ENCODE peak calls at places on chromosomes 2 and 18, in six cellular contexts. One of them, this sample, is unnamed.

GRCh38 chr2:117771969-117772630 is 42.4 kb upstream of the DDX18 start:
- DNase-seq in cardiac muscle cell: peak; percentile 29
- DNase-seq in astrocyte of the spinal cord: peak; percentile 38
- DNase-seq in GM13976: no peak
- DNase-seq in RWPE1: peak; percentile 19
- DNase-seq in adrenal gland: no peak
- DNase-seq in this sample: peak; percentile 15

GRCh38 chr2:37011126-37011525 is 44.8 kb upstream of the STRN start:
- DNase-seq in cardiac muscle cell: no peak
- DNase-seq in GM13976: no peak
- DNase-seq in astrocyte of the spinal cord: no peak
- DNase-seq in RWPE1: no peak
- DNase-seq in adrenal gland: no peak
- DNase-seq in this sample: no peak

GRCh38 chr2:201607568-201607967 is 35.7 kb downstream of the TMEM237 start:
- DNase-seq in cardiac muscle cell: no peak
- DNase-seq in GM13976: no peak
- DNase-seq in astrocyte of the spinal cord: no peak
- DNase-seq in RWPE1: no peak
- DNase-seq in adrenal gland: no peak
- DNase-seq in this sample: no peak

GRCh38 chr2:11310212-11310611 is 34.2 kb downstream of the ROCK2 start:
- DNase-seq in cardiac muscle cell: peak; percentile 47
- DNase-seq in astrocyte of the spinal cord: no peak
- DNase-seq in RWPE1: no peak
- DNase-seq in adrenal gland: no peak
- DNase-seq in GM13976: no peak
- DNase-seq in this sample: no peak

GRCh38 chr2:160942505-160943125 is 217.6 kb upstream of the TANK start:
- DNase-seq in adrenal gland: no peak
- DNase-seq in GM13976: no peak
- DNase-seq in cardiac muscle cell: no peak
- DNase-seq in astrocyte of the spinal cord: no peak
- DNase-seq in RWPE1: no peak
- DNase-seq in this sample: no peak

GRCh38 chr2:65186872-65187851 is 40.5 kb upstream of the ACTR2 start:
- DNase-seq in adrenal gland: peak; percentile 69
- DNase-seq in GM13976: peak; percentile 86
- DNase-seq in RWPE1: peak; percentile 75
- DNase-seq in astrocyte of the spinal cord: peak; percentile 79
- DNase-seq in cardiac muscle cell: peak; percentile 88
- DNase-seq in this sample: peak; percentile 86

GRCh38 chr2:88642278-88642677 is 15.0 kb upstream of the EIF2AK3 start:
- DNase-seq in adrenal gland: no peak
- DNase-seq in RWPE1: no peak
- DNase-seq in astrocyte of the spinal cord: no peak
- DNase-seq in GM13976: no peak
- DNase-seq in cardiac muscle cell: no peak
- DNase-seq in this sample: no peak

GRCh38 chr2:208726242-208726641 is 319.6 kb downstream of the PTH2R start:
- DNase-seq in adrenal gland: no peak
- DNase-seq in RWPE1: no peak
- DNase-seq in GM13976: no peak
- DNase-seq in astrocyte of the spinal cord: no peak
- DNase-seq in cardiac muscle cell: no peak
- DNase-seq in this sample: no peak

GRCh38 chr2:60054571-60055340 is 498.7 kb downstream of the BCL11A start:
- DNase-seq in RWPE1: no peak
- DNase-seq in adrenal gland: no peak
- DNase-seq in cardiac muscle cell: no peak
- DNase-seq in astrocyte of the spinal cord: no peak
- DNase-seq in GM13976: no peak
- DNase-seq in this sample: no peak

GRCh38 chr2:60567919-60568874 is 14.7 kb upstream of the BCL11A start:
- DNase-seq in RWPE1: no peak
- DNase-seq in astrocyte of the spinal cord: no peak
- DNase-seq in cardiac muscle cell: no peak
- DNase-seq in GM13976: no peak
- DNase-seq in adrenal gland: no peak
- DNase-seq in this sample: no peak

GRCh38 chr2:239949537-239949936 is 75.6 kb downstream of the NDUFA10 start:
- DNase-seq in RWPE1: no peak
- DNase-seq in GM13976: no peak
- DNase-seq in adrenal gland: no peak
- DNase-seq in cardiac muscle cell: no peak
- DNase-seq in astrocyte of the spinal cord: no peak
- DNase-seq in this sample: no peak

GRCh38 chr2:162333968-162334367 is 10.0 kb upstream of the GCA start:
- DNase-seq in cardiac muscle cell: peak; percentile 40
- DNase-seq in GM13976: no peak
- DNase-seq in adrenal gland: no peak
- DNase-seq in RWPE1: peak; percentile 16
- DNase-seq in astrocyte of the spinal cord: no peak
- DNase-seq in this sample: no peak

GRCh38 chr2:48844418-48845155 is 89.1 kb upstream of the LHCGR start:
- DNase-seq in RWPE1: peak; percentile 31
- DNase-seq in astrocyte of the spinal cord: peak; percentile 57
- DNase-seq in adrenal gland: no peak
- DNase-seq in GM13976: no peak
- DNase-seq in cardiac muscle cell: peak; percentile 73
- DNase-seq in this sample: no peak

GRCh38 chr2:9174771-9175441 is 31.7 kb upstream of the ASAP2 start:
- DNase-seq in astrocyte of the spinal cord: peak; percentile 84
- DNase-seq in RWPE1: peak; percentile 50
- DNase-seq in cardiac muscle cell: peak; percentile 47
- DNase-seq in GM13976: no peak
- DNase-seq in adrenal gland: no peak
- DNase-seq in this sample: no peak

GRCh38 chr18:62586148-62586774 is 63.4 kb downstream of the ZCCHC2 start:
- DNase-seq in adrenal gland: peak; percentile 73
- DNase-seq in RWPE1: peak; percentile 72
- DNase-seq in astrocyte of the spinal cord: peak; percentile 71
- DNase-seq in cardiac muscle cell: peak; percentile 85
- DNase-seq in GM13976: peak; percentile 88
- DNase-seq in this sample: peak; percentile 86

GRCh38 chr2:128288781-128289180 is 29.9 kb downstream of the HS6ST1 start:
- DNase-seq in astrocyte of the spinal cord: no peak
- DNase-seq in GM13976: no peak
- DNase-seq in cardiac muscle cell: no peak
- DNase-seq in RWPE1: no peak
- DNase-seq in adrenal gland: no peak
- DNase-seq in this sample: no peak

GRCh38 chr2:154709215-154709614 is 10.7 kb downstream of the KCNJ3 start:
- DNase-seq in cardiac muscle cell: no peak
- DNase-seq in astrocyte of the spinal cord: no peak
- DNase-seq in adrenal gland: no peak
- DNase-seq in GM13976: no peak
- DNase-seq in RWPE1: no peak
- DNase-seq in this sample: no peak

GRCh38 chr2:21165350-21165749 is 41.6 kb downstream of the TDRD15 start:
- DNase-seq in astrocyte of the spinal cord: peak; percentile 1
- DNase-seq in cardiac muscle cell: peak; percentile 1
- DNase-seq in adrenal gland: no peak
- DNase-seq in RWPE1: no peak
- DNase-seq in GM13976: no peak
- DNase-seq in this sample: no peak

GRCh38 chr18:10289265-10289664 is 165.2 kb upstream of the APCDD1 start:
- DNase-seq in GM13976: no peak
- DNase-seq in astrocyte of the spinal cord: no peak
- DNase-seq in cardiac muscle cell: no peak
- DNase-seq in adrenal gland: no peak
- DNase-seq in RWPE1: no peak
- DNase-seq in this sample: no peak

GRCh38 chr2:9554841-9555337 is 741 bp downstream of the ADAM17 start:
- DNase-seq in astrocyte of the spinal cord: peak; percentile 81
- DNase-seq in adrenal gland: no peak
- DNase-seq in GM13976: no peak
- DNase-seq in cardiac muscle cell: peak; percentile 94
- DNase-seq in RWPE1: no peak
- DNase-seq in this sample: no peak

GRCh38 chr2:30990736-30991135 is 147.5 kb downstream of the GALNT14 start:
- DNase-seq in cardiac muscle cell: no peak
- DNase-seq in adrenal gland: no peak
- DNase-seq in RWPE1: no peak
- DNase-seq in astrocyte of the spinal cord: no peak
- DNase-seq in GM13976: no peak
- DNase-seq in this sample: no peak

GRCh38 chr2:241507430-241508239 is 749 bp downstream of the STK25 start:
- DNase-seq in cardiac muscle cell: peak; percentile 37
- DNase-seq in GM13976: peak; percentile 63
- DNase-seq in adrenal gland: peak; percentile 56
- DNase-seq in RWPE1: peak; percentile 57
- DNase-seq in astrocyte of the spinal cord: peak; percentile 35
- DNase-seq in this sample: peak; percentile 66

GRCh38 chr2:71930073-71930681 is 217.5 kb downstream of the CYP26B1 start:
- DNase-seq in RWPE1: no peak
- DNase-seq in cardiac muscle cell: no peak
- DNase-seq in astrocyte of the spinal cord: no peak
- DNase-seq in adrenal gland: no peak
- DNase-seq in GM13976: no peak
- DNase-seq in this sample: peak; percentile 7

GRCh38 chr2:68799138-68799537 is 64.5 kb downstream of the ARHGAP25 start:
- DNase-seq in GM13976: no peak
- DNase-seq in cardiac muscle cell: no peak
- DNase-seq in adrenal gland: no peak
- DNase-seq in RWPE1: peak; percentile 10
- DNase-seq in astrocyte of the spinal cord: no peak
- DNase-seq in this sample: no peak

GRCh38 chr2:226652388-226652787 is 147.2 kb downstream of the IRS1 start:
- DNase-seq in adrenal gland: no peak
- DNase-seq in GM13976: no peak
- DNase-seq in RWPE1: peak; percentile 81
- DNase-seq in astrocyte of the spinal cord: peak; percentile 99
- DNase-seq in cardiac muscle cell: peak; percentile 87
- DNase-seq in this sample: no peak

GRCh38 chr18:6078877-6079276 is 183.6 kb upstream of the TMEM200C start:
- DNase-seq in GM13976: no peak
- DNase-seq in adrenal gland: no peak
- DNase-seq in cardiac muscle cell: no peak
- DNase-seq in astrocyte of the spinal cord: no peak
- DNase-seq in RWPE1: no peak
- DNase-seq in this sample: no peak

GRCh38 chr18:69647695-69648094 is 247.0 kb downstream of the DOK6 start:
- DNase-seq in adrenal gland: no peak
- DNase-seq in GM13976: no peak
- DNase-seq in cardiac muscle cell: no peak
- DNase-seq in astrocyte of the spinal cord: no peak
- DNase-seq in RWPE1: no peak
- DNase-seq in this sample: no peak

GRCh38 chr2:102502576-102502975 is 29.6 kb downstream of the SLC9A4 start:
- DNase-seq in astrocyte of the spinal cord: no peak
- DNase-seq in cardiac muscle cell: no peak
- DNase-seq in RWPE1: no peak
- DNase-seq in GM13976: no peak
- DNase-seq in adrenal gland: no peak
- DNase-seq in this sample: no peak

GRCh38 chr2:26298638-26299393 is 47.1 kb upstream of the SELENOI start:
- DNase-seq in cardiac muscle cell: peak; percentile 62
- DNase-seq in adrenal gland: peak; percentile 41
- DNase-seq in RWPE1: peak; percentile 37
- DNase-seq in GM13976: no peak
- DNase-seq in astrocyte of the spinal cord: peak; percentile 48
- DNase-seq in this sample: no peak

GRCh38 chr18:5937795-5938194 is 42.5 kb upstream of the TMEM200C start:
- DNase-seq in RWPE1: no peak
- DNase-seq in cardiac muscle cell: no peak
- DNase-seq in GM13976: no peak
- DNase-seq in astrocyte of the spinal cord: no peak
- DNase-seq in adrenal gland: no peak
- DNase-seq in this sample: no peak

GRCh38 chr2:108404784-108405397 is 27.1 kb downstream of the SULT1C4 start:
- DNase-seq in adrenal gland: no peak
- DNase-seq in RWPE1: no peak
- DNase-seq in astrocyte of the spinal cord: no peak
- DNase-seq in GM13976: no peak
- DNase-seq in cardiac muscle cell: no peak
- DNase-seq in this sample: no peak

GRCh38 chr18:67359868-67360838 is 156.4 kb downstream of the DSEL start:
- DNase-seq in adrenal gland: peak; percentile 77
- DNase-seq in RWPE1: peak; percentile 74
- DNase-seq in GM13976: peak; percentile 16
- DNase-seq in cardiac muscle cell: peak; percentile 93
- DNase-seq in astrocyte of the spinal cord: peak; percentile 96
- DNase-seq in this sample: no peak

GRCh38 chr18:59783138-59783537 is 85.9 kb upstream of the CCBE1 start:
- DNase-seq in astrocyte of the spinal cord: peak; percentile 71
- DNase-seq in GM13976: peak; percentile 62
- DNase-seq in adrenal gland: peak; percentile 33
- DNase-seq in RWPE1: no peak
- DNase-seq in cardiac muscle cell: peak; percentile 84
- DNase-seq in this sample: peak; percentile 59
- TF ChIP-seq CTCF in astrocyte of the spinal cord: peak; percentile 77
- TF ChIP-seq CTCF in GM13976: peak; percentile 72
- TF ChIP-seq CTCF in adrenal gland: peak; percentile 56
- TF ChIP-seq CTCF in RWPE1: peak; percentile 60
- TF ChIP-seq CTCF in cardiac muscle cell: peak; percentile 73
- TF ChIP-seq CTCF in this sample: peak; percentile 77

GRCh38 chr2:217330647-217331046 is 470.8 kb upstream of the TNP1 start:
- DNase-seq in GM13976: no peak
- DNase-seq in RWPE1: no peak
- DNase-seq in adrenal gland: no peak
- DNase-seq in astrocyte of the spinal cord: no peak
- DNase-seq in cardiac muscle cell: no peak
- DNase-seq in this sample: no peak
- TF ChIP-seq CTCF in GM13976: no peak
- TF ChIP-seq CTCF in RWPE1: no peak
- TF ChIP-seq CTCF in adrenal gland: no peak
- TF ChIP-seq CTCF in astrocyte of the spinal cord: no peak
- TF ChIP-seq CTCF in cardiac muscle cell: no peak
- TF ChIP-seq CTCF in this sample: no peak

DNA sequence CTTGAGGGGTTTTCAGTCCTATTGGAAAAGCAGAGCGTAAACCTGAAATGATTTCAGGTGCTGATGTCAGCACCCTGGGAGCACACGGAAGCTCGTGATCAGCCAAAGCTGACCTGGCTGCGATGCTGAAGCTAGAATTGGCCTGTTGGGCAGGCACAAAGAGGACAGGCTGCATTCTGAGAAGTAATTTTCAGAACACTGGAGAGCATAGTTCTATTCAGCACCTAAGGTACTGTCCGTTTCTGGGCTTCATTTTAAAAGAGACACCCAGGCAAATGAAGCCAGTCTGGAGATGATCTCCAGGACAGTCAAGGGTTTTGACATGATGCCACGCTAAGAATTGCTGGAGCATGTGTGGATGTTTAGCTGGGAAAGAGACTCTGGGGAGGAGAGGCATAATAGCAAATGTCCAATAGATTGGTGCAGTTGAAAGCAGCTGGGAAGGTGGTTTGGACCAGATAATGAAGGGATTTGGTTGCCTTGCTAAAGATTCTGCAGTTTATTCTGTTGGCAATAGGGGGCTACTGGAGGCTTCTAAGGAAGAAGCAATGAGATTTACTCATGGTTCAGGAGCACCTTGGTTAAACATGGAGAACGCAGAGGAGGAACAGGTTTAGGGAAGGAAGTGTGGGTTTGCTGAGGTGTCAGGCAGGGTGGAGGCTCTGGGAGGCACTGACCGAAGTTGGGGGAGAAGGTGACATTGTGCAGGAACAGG is 86.6 kb downstream of the ACOXL start:
- DNase-seq in astrocyte of the spinal cord: no peak
- DNase-seq in GM13976: no peak
- DNase-seq in adrenal gland: no peak
- DNase-seq in RWPE1: no peak
- DNase-seq in cardiac muscle cell: peak; percentile 1
- DNase-seq in this sample: no peak
- TF ChIP-seq CTCF in astrocyte of the spinal cord: peak; percentile 24
- TF ChIP-seq CTCF in GM13976: no peak
- TF ChIP-seq CTCF in adrenal gland: no peak
- TF ChIP-seq CTCF in RWPE1: no peak
- TF ChIP-seq CTCF in cardiac muscle cell: peak; percentile 15
- TF ChIP-seq CTCF in this sample: no peak

GRCh38 chr2:4354678-4355077 is 651.3 kb downstream of the DCDC2C start:
- DNase-seq in cardiac muscle cell: no peak
- DNase-seq in GM13976: peak; percentile 10
- DNase-seq in astrocyte of the spinal cord: no peak
- DNase-seq in adrenal gland: no peak
- DNase-seq in RWPE1: no peak
- DNase-seq in this sample: no peak
- TF ChIP-seq CTCF in cardiac muscle cell: peak; percentile 4
- TF ChIP-seq CTCF in GM13976: peak; percentile 19
- TF ChIP-seq CTCF in astrocyte of the spinal cord: peak; percentile 17
- TF ChIP-seq CTCF in adrenal gland: no peak
- TF ChIP-seq CTCF in RWPE1: no peak
- TF ChIP-seq CTCF in this sample: peak; percentile 50